ENCODE peak calls at places on chromosomes 2 and 18, in five cellular contexts. L, K, H, P and N are unnamed samples.

GRCh38 chr2:63590621-63591408 is 2.1 kb downstream of the MDH1 start:
- DNase-seq in P (peak; percentile 37), H (no peak), K (no peak), L (peak; percentile 14), N (no peak)

GRCh38 chr2:72781500-72781899 is 44.3 kb downstream of the EXOC6B start:
- DNase-seq in L (no peak), P (no peak), H (no peak), K (no peak), N (no peak)

GRCh38 chr2:31337197-31337596 is 77.3 kb downstream of the XDH start:
- DNase-seq in L (no peak), H (no peak), K (no peak), P (no peak), N (peak; percentile 64)

GRCh38 chr2:195660265-195660890 is 3.4 kb downstream of the SLC39A10 start:
- DNase-seq in L (peak; percentile 29), P (no peak), K (peak; percentile 18), H (peak; percentile 50), N (peak; percentile 82)

GRCh38 chr2:46569766-46570165 is 90.4 kb downstream of the TMEM247 start:
- DNase-seq in K (no peak), L (no peak), P (no peak), H (no peak), N (no peak)

GRCh38 chr18:80193701-80194100 is 53.6 kb downstream of the PARD6G start:
- DNase-seq in P (no peak), H (no peak), K (no peak), L (no peak), N (no peak)

GRCh38 chr2:38056216-38056615 is 19.7 kb downstream of the CYP1B1 start:
- DNase-seq in P (no peak), H (no peak), L (no peak), K (no peak), N (no peak)

GRCh38 chr2:177243476-177243875 is 21.1 kb downstream of the NFE2L2 start:
- DNase-seq in K (no peak), P (no peak), H (no peak), L (no peak), N (no peak)

GRCh38 chr18:59994357-59994756 is 94.6 kb downstream of the PMAIP1 start:
- DNase-seq in H (no peak), P (no peak), L (no peak), K (no peak), N (peak; percentile 12)

GRCh38 chr2:64795024-64795592 is 141.4 kb upstream of the SERTAD2 start:
- DNase-seq in L (no peak), K (no peak), P (no peak), H (no peak), N (no peak)

GRCh38 chr2:64794426-64794995 is 140.8 kb upstream of the SERTAD2 start:
- DNase-seq in K (no peak), P (no peak), L (no peak), H (no peak), N (no peak)

GRCh38 chr2:64793701-64794100 is 140.0 kb upstream of the SERTAD2 start:
- DNase-seq in L (no peak), H (no peak), P (peak; percentile 19), K (no peak), N (peak; percentile 39)

GRCh38 chr2:64792310-64792709 is 138.6 kb upstream of the SERTAD2 start:
- DNase-seq in K (no peak), P (no peak), H (peak; percentile 22), L (no peak), N (peak; percentile 20)

GRCh38 chr2:64792995-64793639 is 139.4 kb upstream of the SERTAD2 start:
- DNase-seq in P (no peak), L (no peak), H (no peak), K (no peak), N (peak; percentile 53)
- TF ChIP-seq RCOR1 in P (no peak), L (no peak), H (no peak), K (no peak), N (no peak)

GRCh38 chr18:8825729-8826375 is 120.5 kb downstream of the MTCL1 start:
- DNase-seq in P (no peak), H (no peak), K (no peak), L (no peak), N (no peak)
- TF ChIP-seq RCOR1 in P (no peak), H (no peak), K (no peak), L (no peak), N (no peak)

DNA sequence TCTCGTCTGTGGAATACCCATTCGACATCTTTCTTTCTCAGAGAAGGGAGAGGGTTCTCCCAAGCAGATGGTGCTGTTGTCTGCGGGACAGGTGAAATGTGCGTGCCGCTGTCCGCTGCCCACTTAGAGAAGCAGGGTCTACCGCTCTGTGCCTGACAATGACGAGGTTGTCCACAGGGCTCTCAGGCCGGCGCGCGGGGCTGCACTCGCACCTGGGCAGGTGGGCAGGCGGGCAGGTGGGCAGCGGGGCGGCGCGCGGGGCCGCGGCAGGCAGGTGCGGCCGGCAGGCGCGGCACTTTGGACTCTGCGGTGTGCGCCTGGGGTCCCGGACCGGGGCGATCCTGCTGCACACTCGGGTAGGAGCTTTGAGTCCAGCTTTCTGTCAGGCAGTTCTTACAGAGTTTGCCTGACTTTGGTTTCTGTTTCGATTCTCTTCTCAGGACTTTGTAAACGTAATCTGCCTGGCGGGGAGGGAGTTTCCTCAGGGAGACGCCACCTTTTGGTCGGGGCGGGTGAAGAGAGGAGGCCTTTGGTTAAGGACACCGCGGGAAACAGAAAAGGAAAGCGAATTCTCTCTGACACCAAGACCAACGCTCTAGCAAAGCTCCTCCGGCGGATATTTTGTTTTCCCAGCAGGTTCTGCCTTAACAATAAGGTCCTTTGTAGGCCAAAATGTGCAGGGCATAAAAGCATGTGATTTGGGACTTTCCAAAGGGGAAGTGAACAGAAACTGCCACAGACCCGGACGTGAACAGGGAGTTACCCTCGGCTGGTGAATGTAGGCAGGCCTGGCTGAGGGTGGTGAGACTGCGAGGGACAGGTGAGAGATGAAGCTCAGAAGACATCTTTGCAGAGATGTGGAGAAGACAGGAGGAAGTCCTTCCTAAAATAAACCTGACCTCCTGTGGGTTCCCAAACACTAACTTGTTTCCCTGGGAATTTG is at the start of gene IFIH1:
- DNase-seq in K (peak; percentile 70), L (peak; percentile 17), P (peak; percentile 94), H (peak; percentile 44), N (peak; percentile 89)
- TF ChIP-seq RCOR1 in K (no peak), L (no peak), P (peak; percentile 38), H (no peak), N (no peak)

DNA sequence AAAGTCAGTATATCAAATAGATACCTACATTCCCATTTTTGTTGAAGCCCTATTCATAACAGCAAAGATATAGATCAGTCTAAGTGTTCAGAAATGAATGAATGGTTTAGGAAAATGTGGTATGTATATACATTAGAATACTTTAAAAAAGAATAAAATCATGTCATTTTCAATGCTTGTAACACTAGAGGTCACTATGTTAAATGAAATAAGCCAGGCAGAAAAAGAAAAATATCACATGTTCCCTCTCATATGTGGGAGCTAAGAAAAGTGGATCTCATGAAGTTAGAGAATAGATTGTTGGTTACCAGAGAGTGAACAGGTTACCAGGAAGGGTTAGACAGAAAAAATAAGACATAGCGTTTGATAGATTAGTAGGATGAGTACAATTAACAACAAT is 1111.0 kb upstream of the SLC39A10 start:
- DNase-seq in H (no peak), K (no peak), P (no peak), L (no peak), N (no peak)
- TF ChIP-seq RCOR1 in H (no peak), K (no peak), P (no peak), L (no peak), N (no peak)

GRCh38 chr2:70785137-70785911 is 5.1 kb downstream of the FIGLA start:
- DNase-seq in H (peak; percentile 58), K (peak; percentile 49), L (peak; percentile 61), P (no peak), N (no peak)
- TF ChIP-seq RCOR1 in H (no peak), K (no peak), L (peak; percentile 69), P (no peak), N (no peak)

GRCh38 chr2:129923265-129924141 is 56.0 kb upstream of the RAB6C start:
- DNase-seq in P (no peak), H (peak; percentile 82), K (no peak), L (peak; percentile 53), N (peak; percentile 37)
- TF ChIP-seq RCOR1 in P (no peak), H (no peak), K (no peak), L (no peak), N (no peak)

DNA sequence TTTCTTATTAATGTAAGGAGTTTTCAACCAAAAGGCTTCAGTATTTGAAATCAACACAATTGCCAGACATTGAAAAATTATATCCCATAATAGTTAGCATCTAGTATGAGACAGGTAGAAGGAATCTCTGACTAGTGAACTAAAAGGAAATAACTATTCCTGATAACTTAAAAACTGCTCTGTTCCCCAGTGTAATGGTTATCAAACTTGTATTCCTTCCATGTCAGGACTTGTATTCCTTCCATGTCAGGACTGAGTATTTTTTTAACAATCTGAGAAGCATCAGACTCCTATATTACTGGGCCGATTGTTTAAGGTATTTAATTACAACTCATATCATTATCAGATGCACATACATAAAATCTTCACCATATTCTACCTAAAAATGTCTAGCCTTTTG is 238.5 kb downstream of the HNMT start:
- DNase-seq in H (no peak), L (no peak), P (no peak), K (no peak), N (no peak)
- TF ChIP-seq RCOR1 in H (no peak), L (no peak), P (no peak), K (no peak), N (no peak)

DNA sequence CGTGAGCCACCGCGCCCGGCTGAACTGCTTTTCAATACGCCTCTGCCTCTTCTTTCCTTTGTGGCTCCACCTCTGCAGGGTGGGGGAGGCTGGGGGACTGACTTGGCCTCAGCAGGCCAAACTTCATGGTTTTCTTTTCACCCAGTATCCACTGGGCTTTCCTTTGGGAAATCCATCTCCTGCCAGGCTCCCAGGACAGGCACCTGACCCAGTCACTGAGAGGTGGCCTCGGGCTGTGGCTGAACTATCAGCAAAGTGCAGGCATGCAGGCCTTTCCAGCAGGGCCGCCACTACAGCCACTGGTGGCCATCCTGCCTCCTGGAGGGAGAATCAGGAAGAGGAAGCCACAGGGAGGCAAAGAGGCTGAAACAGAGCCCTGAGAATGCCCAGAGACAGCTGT is 33.4 kb upstream of the SEMA4C start:
- DNase-seq in K (no peak), P (no peak), H (peak; percentile 54), L (peak; percentile 40), N (no peak)
- TF ChIP-seq RCOR1 in K (no peak), P (no peak), H (no peak), L (no peak), N (no peak)

GRCh38 chr18:28039078-28039477 is 137.9 kb downstream of the CDH2 start:
- DNase-seq in K (no peak), P (no peak), L (no peak), H (no peak), N (peak; percentile 34)

GRCh38 chr18:28040216-28040615 is 136.7 kb downstream of the CDH2 start:
- DNase-seq in K (no peak), P (no peak), L (no peak), H (no peak), N (no peak)

GRCh38 chr18:28040720-28041119 is 136.2 kb downstream of the CDH2 start:
- DNase-seq in P (no peak), L (no peak), K (no peak), H (no peak), N (peak; percentile 7)

GRCh38 chr18:28043631-28044030 is 133.3 kb downstream of the CDH2 start:
- DNase-seq in H (no peak), P (no peak), L (no peak), K (no peak), N (no peak)

DNA sequence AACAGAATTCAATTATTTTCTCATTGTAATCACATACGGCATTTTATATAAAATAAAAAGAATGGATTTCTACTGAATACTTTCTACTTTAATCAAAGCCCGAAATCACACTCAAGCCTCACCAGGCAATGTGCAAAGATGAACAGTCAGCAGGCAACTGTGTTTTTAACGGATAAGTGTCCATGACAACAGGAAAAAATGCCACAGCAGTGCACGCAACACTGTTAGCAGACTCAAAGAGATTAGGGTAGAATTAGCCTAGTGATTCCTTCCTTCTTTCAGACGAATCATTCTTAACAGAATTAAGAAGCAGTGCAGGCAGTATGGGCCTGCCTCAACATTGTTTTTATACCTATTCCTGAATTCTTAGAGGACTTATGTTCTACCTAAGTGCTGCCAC is 135.6 kb downstream of the CDH2 start:
- DNase-seq in K (no peak), P (no peak), L (no peak), H (peak; percentile 22), N (peak; percentile 53)
- TF ChIP-seq RCOR1 in K (no peak), P (no peak), L (no peak), H (no peak), N (no peak)